ENCODE peak calls at places on chromosomes 12 and 14, in ten cellular contexts. J, D, I, N, V, U, L, M, E and O are unnamed samples.

GRCh38 chr14:57889245-57889644 is 23.4 kb upstream of the SLC35F4 start:
- DNase-seq in M (no peak), E (no peak), N (peak; percentile 9), V (peak; percentile 64), U (no peak), D (peak; percentile 4), I (peak; percentile 63), J (no peak), L (no peak), O (no peak)

GRCh38 chr14:68970096-68970612 is 8.9 kb downstream of the ACTN1 start:
- DNase-seq in D (no peak), U (no peak), M (no peak), L (no peak), I (peak; percentile 20), N (no peak), E (no peak), V (no peak), J (no peak), O (no peak)

GRCh38 chr14:101254805-101255764 is 306.2 kb upstream of the DIO3 start:
- DNase-seq in J (no peak), V (no peak), N (peak; percentile 82), L (no peak), U (no peak), D (no peak), I (no peak), M (no peak), E (no peak), O (no peak)

GRCh38 chr14:41285193-41285748 is 321.4 kb upstream of the LRFN5 start:
- DNase-seq in L (peak; percentile 60), D (peak; percentile 19), I (peak; percentile 31), J (no peak), M (no peak), V (no peak), U (peak; percentile 47), E (no peak), N (peak; percentile 3), O (peak; percentile 68)

GRCh38 chr14:39232554-39233415 is 930 bp upstream of the MIA2 start:
- DNase-seq in I (peak; percentile 77), M (peak; percentile 23), N (peak; percentile 59), D (peak; percentile 83), L (no peak), U (peak; percentile 74), J (no peak), E (peak; percentile 44), V (no peak), O (no peak)

GRCh38 chr12:76713130-76713529 is 50.8 kb upstream of the ZDHHC17 start:
- DNase-seq in V (no peak), D (no peak), I (no peak), E (no peak), N (no peak), U (no peak), M (no peak), J (no peak), L (peak; percentile 34), O (no peak)

GRCh38 chr12:13666806-13667205 is 314.6 kb downstream of the GRIN2B start:
- DNase-seq in J (no peak), V (no peak), I (no peak), E (no peak), U (peak; percentile 10), N (no peak), L (peak; percentile 9), M (no peak), D (no peak), O (no peak)

GRCh38 chr12:22787557-22787956 is 162.6 kb downstream of the ETNK1 start:
- DNase-seq in I (no peak), V (no peak), J (no peak), M (no peak), E (no peak), D (peak; percentile 37), N (no peak), U (peak; percentile 24), L (no peak), O (no peak)

GRCh38 chr12:75455839-75456238 is 24.7 kb upstream of the GLIPR1 start:
- DNase-seq in L (no peak), V (no peak), I (no peak), E (no peak), J (no peak), U (no peak), M (no peak), N (no peak), D (no peak), O (no peak)

GRCh38 chr12:75457191-75457590 is 23.4 kb upstream of the GLIPR1 start:
- DNase-seq in E (no peak), U (no peak), L (no peak), D (no peak), J (no peak), M (no peak), I (no peak), V (no peak), N (no peak), O (no peak)

GRCh38 chr12:75459755-75460154 is 20.8 kb upstream of the GLIPR1 start:
- DNase-seq in J (no peak), D (no peak), U (no peak), I (no peak), L (no peak), V (no peak), M (no peak), E (no peak), N (no peak), O (no peak)

DNA sequence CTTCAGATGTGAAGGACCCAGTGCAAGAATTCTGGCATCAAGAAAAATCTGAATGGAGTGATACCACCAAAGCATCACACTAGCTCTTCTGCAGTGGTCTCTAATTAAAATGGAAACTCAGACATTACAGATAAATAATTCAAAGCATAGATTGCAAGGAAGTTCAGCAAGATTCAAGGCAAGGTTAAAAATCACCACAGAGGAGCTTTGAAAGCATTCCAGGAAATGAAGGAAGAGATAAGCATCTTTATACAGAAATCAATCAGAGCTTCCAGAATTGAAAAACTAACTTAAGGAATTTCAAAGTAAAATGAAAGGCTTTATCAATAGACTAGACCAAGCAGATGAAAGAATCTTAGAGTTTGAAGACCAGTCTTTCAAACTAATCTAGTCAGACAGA is 20.4 kb upstream of the GLIPR1 start:
- DNase-seq in N (no peak), L (no peak), E (no peak), J (no peak), M (no peak), D (no peak), I (no peak), V (no peak), U (no peak), O (no peak)
- TF ChIP-seq CTCF in N (no peak), L (no peak), E (no peak), J (no peak), M (no peak), D (no peak), I (no peak), V (no peak), U (no peak), O (no peak)

GRCh38 chr14:32820686-32821085 is 118.0 kb upstream of the NPAS3 start:
- DNase-seq in U (no peak), E (no peak), N (no peak), D (no peak), M (no peak), I (no peak), V (peak; percentile 33), J (no peak), L (no peak), O (no peak)

GRCh38 chr14:32824195-32824594 is 114.5 kb upstream of the NPAS3 start:
- DNase-seq in I (no peak), E (no peak), U (no peak), D (no peak), V (no peak), N (no peak), L (no peak), J (no peak), M (no peak), O (no peak)

GRCh38 chr14:32825058-32825457 is 113.6 kb upstream of the NPAS3 start:
- DNase-seq in D (no peak), M (no peak), N (no peak), E (no peak), U (no peak), V (no peak), L (no peak), J (no peak), I (no peak), O (no peak)

GRCh38 chr14:32821989-32822653 is 116.6 kb upstream of the NPAS3 start:
- DNase-seq in V (no peak), M (no peak), I (peak; percentile 49), U (no peak), E (peak; percentile 15), N (peak; percentile 16), D (peak; percentile 67), L (no peak), J (no peak), O (no peak)

DNA sequence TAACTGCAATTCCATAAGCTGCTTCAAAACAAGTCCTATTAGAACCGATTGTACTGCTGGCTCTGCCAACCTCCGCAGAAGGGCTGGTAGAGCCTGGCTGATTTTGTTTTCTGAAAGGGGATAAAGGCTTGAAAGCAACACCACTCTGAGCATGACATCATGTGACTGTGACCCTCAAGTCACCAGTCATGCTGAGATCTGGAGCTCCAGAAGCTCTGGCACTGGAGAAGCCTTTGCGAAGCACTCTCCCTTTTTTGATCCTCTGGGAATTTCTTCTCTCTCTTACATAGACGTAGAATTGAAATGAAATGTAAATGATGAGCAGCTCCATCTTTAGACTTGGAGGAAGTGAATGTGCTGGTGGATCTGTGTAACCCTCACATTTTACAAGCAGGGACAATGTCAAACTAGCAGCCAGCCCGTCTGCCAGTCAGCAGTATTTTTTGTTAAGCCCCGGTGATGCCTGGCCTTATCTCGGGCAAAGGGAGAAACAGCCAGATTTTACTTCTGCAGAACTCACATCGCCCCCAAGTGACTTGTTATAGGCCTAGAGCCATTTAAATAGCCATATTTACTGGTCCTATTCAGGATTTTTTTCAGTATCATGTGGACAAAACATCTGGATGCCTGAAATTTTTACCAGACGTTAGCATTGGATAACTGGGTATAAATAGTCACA is 112.1 kb upstream of the NPAS3 start:
- DNase-seq in L (peak; percentile 51), V (no peak), U (no peak), I (peak; percentile 32), M (no peak), E (no peak), N (peak; percentile 23), D (peak; percentile 64), J (no peak), O (no peak)
- TF ChIP-seq CTCF in L (peak; percentile 32), V (peak; percentile 35), U (no peak), I (peak; percentile 35), M (no peak), E (peak; percentile 22), N (no peak), D (peak; percentile 47), J (no peak), O (no peak)

GRCh38 chr12:74412607-74413230 is 124.9 kb upstream of the ATXN7L3B start:
- DNase-seq in I (peak; percentile 35), E (no peak), M (peak; percentile 9), J (no peak), V (no peak), L (no peak), U (peak; percentile 24), D (peak; percentile 24), N (peak; percentile 2), O (no peak)
- TF ChIP-seq CTCF in I (peak; percentile 31), E (peak; percentile 50), M (peak; percentile 33), J (peak; percentile 55), V (peak; percentile 51), L (peak; percentile 63), U (peak; percentile 8), D (peak; percentile 22), N (peak; percentile 34), O (peak; percentile 61)

DNA sequence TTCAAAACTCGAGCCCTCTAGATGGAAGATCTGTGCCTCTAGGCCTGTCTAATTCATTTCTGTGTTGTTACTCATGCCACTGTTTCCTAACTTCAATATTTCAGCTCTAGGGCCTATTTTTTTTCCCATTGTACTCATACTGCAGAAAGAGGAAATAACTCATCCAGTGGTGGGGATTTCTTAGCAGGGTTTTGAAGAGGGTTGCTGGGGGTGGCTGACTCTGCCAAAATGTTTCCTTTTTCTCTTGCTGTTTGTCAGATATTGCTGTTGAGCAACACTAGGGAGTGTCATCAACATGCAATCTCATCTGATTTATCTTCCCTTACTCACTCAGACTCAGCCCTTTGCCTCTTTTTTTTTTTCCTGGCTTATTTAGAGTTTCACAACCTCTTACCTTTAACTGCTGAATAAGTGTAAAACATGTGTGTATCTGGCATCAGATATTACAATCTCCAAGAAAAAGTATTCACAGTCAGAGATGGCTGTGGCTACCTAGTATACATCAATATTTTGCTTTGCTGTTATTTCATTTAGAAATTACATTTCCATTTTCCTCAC is 189.5 kb downstream of the DUSP6 start:
- DNase-seq in E (peak; percentile 94), D (peak; percentile 99), U (peak; percentile 100), N (peak; percentile 98), J (peak; percentile 5), L (no peak), M (no peak), I (peak; percentile 97), V (peak; percentile 31), O (no peak)
- TF ChIP-seq CTCF in E (no peak), D (no peak), U (no peak), N (no peak), J (no peak), L (no peak), M (no peak), I (no peak), V (no peak), O (no peak)